ENCODE peak calls at places on chromosomes 2 and 18, in six cellular contexts. A is right lobe of liver, S is endothelial cell, L is GM13976, U is activated B cell treated with CpG ODN at 0.5 μM for 24 hours, I is HFFc6. C is an unnamed sample.

GRCh38 chr2:165833156-165833555 is 39.1 kb upstream of the GALNT3 start:
- DNase-seq in A (no peak), S (no peak), L (no peak), U (no peak), I (peak; percentile 43), C (no peak)

GRCh38 chr2:180000434-180000833 is 6.7 kb downstream of the CWC22 start:
- DNase-seq in A (no peak), S (no peak), L (no peak), U (no peak), I (no peak), C (no peak)

GRCh38 chr2:165793779-165794519 is at the start of gene GALNT3:
- DNase-seq in A (peak; percentile 54), S (peak; percentile 26), L (peak; percentile 46), U (peak; percentile 58), I (no peak), C (no peak)

GRCh38 chr2:85151026-85151425 is 17.8 kb downstream of the TCF7L1 start:
- DNase-seq in A (no peak), S (no peak), L (no peak), U (no peak), I (no peak), C (no peak)

GRCh38 chr18:5434425-5434824 is 109.4 kb downstream of the EPB41L3 start:
- DNase-seq in A (no peak), S (no peak), L (no peak), U (no peak), I (no peak), C (no peak)

GRCh38 chr2:16643099-16643498 is 22.5 kb downstream of the CYRIA start:
- DNase-seq in A (no peak), S (no peak), L (no peak), U (no peak), I (no peak), C (no peak)

GRCh38 chr2:8537572-8538155 is 144.2 kb upstream of the ID2 start:
- DNase-seq in A (no peak), S (no peak), L (no peak), U (no peak), I (no peak), C (peak; percentile 34)

GRCh38 chr2:237674731-237675276 is 47.4 kb downstream of the LRRFIP1 start:
- DNase-seq in A (peak; percentile 89), S (peak; percentile 90), L (peak; percentile 83), U (peak; percentile 80), I (peak; percentile 72), C (peak; percentile 97)

GRCh38 chr18:69002233-69002632 is 204.4 kb downstream of the CCDC102B start:
- DNase-seq in A (no peak), S (no peak), L (no peak), U (no peak), I (no peak), C (no peak)

GRCh38 chr2:11056614-11057013 is 98.7 kb upstream of the SLC66A3 start:
- DNase-seq in A (no peak), S (no peak), L (no peak), U (no peak), I (peak; percentile 94), C (no peak)

GRCh38 chr2:237448171-237448570 is 34.2 kb upstream of the COL6A3 start:
- DNase-seq in A (no peak), S (no peak), L (no peak), U (no peak), I (no peak), C (no peak)

GRCh38 chr2:176091329-176092258 is 927 bp upstream of the HOXD13 start:
- DNase-seq in A (no peak), S (no peak), L (no peak), U (no peak), I (no peak), C (no peak)

GRCh38 chr2:74384051-74384450 is 3.9 kb upstream of the DCTN1 start:
- DNase-seq in A (no peak), S (no peak), L (no peak), U (no peak), I (peak; percentile 31), C (no peak)

GRCh38 chr18:74289137-74289536 is 2.6 kb downstream of the CYB5A start:
- DNase-seq in A (no peak), S (no peak), L (no peak), U (no peak), I (peak; percentile 47), C (no peak)

GRCh38 chr18:46842583-46842982 is 74.7 kb downstream of the PIAS2 start:
- DNase-seq in A (no peak), S (no peak), L (no peak), U (no peak), I (no peak), C (no peak)

GRCh38 chr2:182048088-182048487 is 62.4 kb downstream of the PPP1R1C start:
- DNase-seq in A (no peak), S (no peak), L (no peak), U (no peak), I (no peak), C (no peak)

GRCh38 chr2:54850171-54851122 is 127.0 kb downstream of the EML6 start:
- DNase-seq in A (no peak), S (no peak), L (no peak), U (no peak), I (no peak), C (no peak)

GRCh38 chr2:229363126-229363814 is 92.2 kb upstream of the PID1 start:
- DNase-seq in A (no peak), S (no peak), L (no peak), U (no peak), I (peak; percentile 42), C (no peak)

GRCh38 chr2:158935617-158936016 is 32.8 kb upstream of the TANC1 start:
- DNase-seq in A (no peak), S (no peak), L (no peak), U (no peak), I (no peak), C (no peak)

GRCh38 chr18:23191952-23192662 is 56.8 kb downstream of the CABLES1 start:
- DNase-seq in A (peak; percentile 69), S (peak; percentile 59), L (no peak), U (no peak), I (peak; percentile 41), C (no peak)

GRCh38 chr2:45114221-45114955 is 105.1 kb upstream of the SIX2 start:
- DNase-seq in A (no peak), S (no peak), L (no peak), U (no peak), I (no peak), C (no peak)

GRCh38 chr2:86372641-86373502 is 35.4 kb upstream of the REEP1 start:
- DNase-seq in A (no peak), S (peak; percentile 51), L (no peak), U (no peak), I (peak; percentile 33), C (no peak)

GRCh38 chr2:86371482-86372002 is 34.1 kb upstream of the REEP1 start:
- DNase-seq in A (no peak), S (no peak), L (no peak), U (no peak), I (no peak), C (no peak)

GRCh38 chr2:86375623-86376022 is 38.2 kb upstream of the REEP1 start:
- DNase-seq in A (no peak), S (no peak), L (no peak), U (no peak), I (no peak), C (no peak)

GRCh38 chr2:86370579-86370978 is 33.2 kb upstream of the REEP1 start:
- DNase-seq in A (no peak), S (no peak), L (no peak), U (no peak), I (no peak), C (no peak)

GRCh38 chr2:86372133-86372532 is 34.7 kb upstream of the REEP1 start:
- DNase-seq in A (no peak), S (no peak), L (no peak), U (no peak), I (no peak), C (no peak)
- TF ChIP-seq CTCF in A (no peak), S (no peak), L (no peak), U (no peak), I (no peak), C (no peak)

GRCh38 chr2:99205491-99205890 is 24.5 kb downstream of the MRPL30 start:
- DNase-seq in A (no peak), S (no peak), L (no peak), U (no peak), I (no peak), C (no peak)

GRCh38 chr2:99198103-99198841 is 17.3 kb downstream of the MRPL30 start:
- DNase-seq in A (no peak), S (no peak), L (no peak), U (no peak), I (no peak), C (no peak)

GRCh38 chr2:99201959-99202678 is 21.1 kb downstream of the MRPL30 start:
- DNase-seq in A (no peak), S (no peak), L (no peak), U (no peak), I (no peak), C (no peak)

GRCh38 chr2:99200232-99200631 is 19.2 kb downstream of the MRPL30 start:
- DNase-seq in A (no peak), S (no peak), L (no peak), U (no peak), I (no peak), C (no peak)
- TF ChIP-seq CTCF in A (no peak), S (no peak), L (no peak), U (no peak), I (no peak), C (no peak)

GRCh38 chr2:18546586-18546985 is 13.9 kb downstream of the RDH14 start:
- DNase-seq in A (no peak), S (no peak), L (no peak), U (no peak), I (no peak), C (no peak)

GRCh38 chr2:18548618-18549017 is 11.8 kb downstream of the RDH14 start:
- DNase-seq in A (no peak), S (no peak), L (no peak), U (no peak), I (no peak), C (no peak)

GRCh38 chr2:18545384-18545783 is 15.1 kb downstream of the RDH14 start:
- DNase-seq in A (no peak), S (no peak), L (no peak), U (no peak), I (peak; percentile 80), C (no peak)

GRCh38 chr2:18540872-18541271 is 19.6 kb downstream of the RDH14 start:
- DNase-seq in A (no peak), S (no peak), L (no peak), U (no peak), I (no peak), C (no peak)

GRCh38 chr2:18544171-18544570 is 16.3 kb downstream of the RDH14 start:
- DNase-seq in A (no peak), S (no peak), L (no peak), U (no peak), I (peak; percentile 26), C (no peak)
- TF ChIP-seq CTCF in A (no peak), S (no peak), L (no peak), U (no peak), I (no peak), C (no peak)

DNA sequence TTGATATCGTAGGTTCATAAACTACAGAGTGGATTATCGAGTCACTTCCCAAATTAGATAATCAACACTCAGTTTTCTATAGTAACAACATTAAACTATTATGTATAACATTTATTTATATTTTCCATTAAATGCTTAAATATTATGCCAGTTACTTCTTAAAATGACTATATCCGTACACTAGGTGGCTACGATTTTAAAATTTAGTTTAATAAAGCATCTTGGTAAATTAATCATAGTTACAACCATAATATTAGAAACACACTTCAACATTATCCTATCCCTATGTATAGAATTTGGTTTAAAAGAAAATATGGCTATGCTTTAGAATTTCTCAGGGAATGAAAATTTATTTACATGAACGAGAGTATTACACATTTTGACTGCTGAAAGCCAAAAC is 80.3 kb downstream of the SLC25A12 start:
- DNase-seq in A (no peak), S (no peak), L (no peak), U (no peak), I (no peak), C (no peak)
- TF ChIP-seq CTCF in A (no peak), S (no peak), L (no peak), U (no peak), I (peak; percentile 53), C (no peak)

C was measured in CD14-positive monocyte.